ENCODE peak calls at places on chromosomes 3 and 15, in eight cellular contexts. O is NCI-H460, E is GF-D8, D is C1 segment of cervical spinal cord, U is ureter, C is MCF 10A, J is neural crest cell, Y is right lobe of liver. M is an unnamed sample.

GRCh38 chr3:55591893-55592292 is 104.8 kb upstream of the WNT5A start:
- DNase-seq in D (no peak), C (no peak), Y (no peak), U (no peak), O (no peak), J (no peak), E (no peak), M (no peak)

GRCh38 chr3:159757341-159758060 is 231.1 kb upstream of the IL12A start:
- DNase-seq in O (no peak), U (no peak), C (no peak), E (no peak), Y (no peak), J (no peak), D (no peak), M (no peak)

GRCh38 chr15:25185156-25185710 is 230.4 kb downstream of the SNRPN start:
- DNase-seq in J (no peak), U (no peak), O (no peak), Y (no peak), C (no peak), D (no peak), E (no peak), M (peak)

GRCh38 chr3:60384352-60384751 is 866.9 kb downstream of the FHIT start:
- DNase-seq in U (no peak), Y (no peak), O (no peak), D (no peak), J (no peak), E (no peak), C (no peak), M (no peak)

GRCh38 chr15:100778831-100779288 is 100.8 kb upstream of the ALDH1A3 start:
- DNase-seq in O (no peak), C (no peak), J (no peak), Y (no peak), U (peak), E (no peak), D (no peak), M (no peak)

GRCh38 chr15:47885921-47886320 is 168.6 kb downstream of the SEMA6D start:
- DNase-seq in D (no peak), J (no peak), E (no peak), C (peak), O (no peak), U (no peak), Y (no peak), M (no peak)

GRCh38 chr3:187041362-187042061 is 97.8 kb downstream of the RPL39L start:
- DNase-seq in D (no peak), C (no peak), O (no peak), J (no peak), E (no peak), U (no peak), Y (no peak), M (no peak)

GRCh38 chr3:129320261-129320660 is 41.6 kb downstream of the HMCES start:
- DNase-seq in E (no peak), D (no peak), Y (no peak), O (no peak), J (no peak), C (no peak), U (no peak), M (no peak)

GRCh38 chr3:123157209-123157597 is 44.5 kb upstream of the SEC22A start:
- DNase-seq in J (no peak), C (no peak), Y (no peak), U (no peak), E (no peak), O (no peak), D (no peak), M (no peak)

GRCh38 chr3:160725326-160725725 is 30.7 kb upstream of the PPM1L start:
- DNase-seq in C (no peak), Y (no peak), E (no peak), J (no peak), D (no peak), U (no peak), O (no peak), M (no peak)

GRCh38 chr3:144843099-144843498 is 871.5 kb downstream of the DIPK2A start:
- DNase-seq in Y (no peak), U (no peak), O (no peak), D (no peak), J (no peak), E (no peak), C (no peak), M (no peak)

GRCh38 chr15:63864186-63864585 is 30.4 kb upstream of the HERC1 start:
- DNase-seq in Y (no peak), D (no peak), J (no peak), C (no peak), U (no peak), O (no peak), E (no peak), M (no peak)

GRCh38 chr3:53813876-53814275 is 32.3 kb downstream of the CHDH start:
- DNase-seq in O (no peak), U (no peak), E (no peak), D (no peak), Y (no peak), J (no peak), C (no peak), M (peak)

GRCh38 chr15:31545257-31545656 is 218.6 kb downstream of the KLF13 start:
- DNase-seq in J (no peak), O (no peak), U (no peak), D (no peak), C (no peak), E (no peak), Y (no peak), M (no peak)

GRCh38 chr3:141352262-141352984 is 15.9 kb upstream of the ZBTB38 start:
- DNase-seq in D (no peak), U (no peak), E (no peak), Y (no peak), J (no peak), O (no peak), C (no peak), M (no peak)

GRCh38 chr3:157868168-157868567 is 238.1 kb downstream of the SHOX2 start:
- DNase-seq in U (no peak), C (peak), E (no peak), Y (no peak), O (no peak), D (no peak), J (no peak), M (no peak)

GRCh38 chr3:10380906-10381795 is 60.2 kb upstream of the SEC13 start:
- DNase-seq in Y (no peak), E (no peak), D (no peak), J (no peak), O (no peak), U (no peak), C (peak), M (no peak)

GRCh38 chr15:88454867-88455810 is 12.0 kb downstream of the MRPL46 start:
- DNase-seq in D (no peak), Y (peak), E (peak), C (peak), U (peak), J (peak), O (peak), M (peak)

GRCh38 chr3:189486556-189486955 is 144.6 kb upstream of the TP63 start:
- DNase-seq in E (no peak), C (no peak), D (no peak), U (no peak), J (no peak), O (no peak), Y (no peak), M (no peak)

GRCh38 chr15:52252781-52253180 is 42.8 kb downstream of the MYO5C start:
- DNase-seq in Y (no peak), C (peak), O (peak), U (no peak), J (no peak), D (no peak), E (no peak), M (no peak)

GRCh38 chr3:187798531-187799520 is 53.6 kb upstream of the BCL6 start:
- DNase-seq in Y (no peak), U (no peak), D (no peak), J (no peak), C (no peak), O (no peak), E (no peak), M (no peak)

GRCh38 chr3:38003371-38003816 is 12.8 kb downstream of the VILL start:
- DNase-seq in O (peak), D (peak), U (no peak), Y (peak), C (peak), J (peak), E (no peak), M (peak)

GRCh38 chr3:34808287-34808686 is 831.0 kb upstream of the ARPP21 start:
- DNase-seq in E (no peak), D (no peak), U (no peak), C (no peak), O (no peak), Y (no peak), J (no peak), M (no peak)